ENCODE peak calls at places on chromosomes 2 and 18, in six cellular contexts. One of them, this sample, is unnamed.

GRCh38 chr2:174438146-174438886 is 42.8 kb downstream of the SCRN3 start:
- DNase-seq in NCI-H82: no peak
- DNase-seq in activated CD4-positive, alpha-beta T cell treated with anti-CD3 and anti-CD28 coated beads, Interleukin-2, amount 50 U/mL, for 1 hour: no peak
- DNase-seq in iPS-NIHi11: no peak
- DNase-seq in A172: no peak
- DNase-seq in NCI-H446 treated with DMSO at 0.1 percent for 48 hours: no peak
- DNase-seq in this sample: no peak

GRCh38 chr18:199768-200167 is 41.4 kb downstream of the USP14 start:
- DNase-seq in NCI-H82: no peak
- DNase-seq in activated CD4-positive, alpha-beta T cell treated with anti-CD3 and anti-CD28 coated beads, Interleukin-2, amount 50 U/mL, for 1 hour: no peak
- DNase-seq in iPS-NIHi11: no peak
- DNase-seq in A172: no peak
- DNase-seq in NCI-H446 treated with DMSO at 0.1 percent for 48 hours: no peak
- DNase-seq in this sample: no peak

GRCh38 chr2:55786286-55786685 is 92.6 kb upstream of the PNPT1 start:
- DNase-seq in NCI-H82: no peak
- DNase-seq in activated CD4-positive, alpha-beta T cell treated with anti-CD3 and anti-CD28 coated beads, Interleukin-2, amount 50 U/mL, for 1 hour: no peak
- DNase-seq in iPS-NIHi11: no peak
- DNase-seq in A172: no peak
- DNase-seq in NCI-H446 treated with DMSO at 0.1 percent for 48 hours: no peak
- DNase-seq in this sample: no peak

GRCh38 chr2:27489118-27489497 is 435 bp downstream of the IFT172 start:
- DNase-seq in NCI-H82: peak
- DNase-seq in activated CD4-positive, alpha-beta T cell treated with anti-CD3 and anti-CD28 coated beads, Interleukin-2, amount 50 U/mL, for 1 hour: peak
- DNase-seq in iPS-NIHi11: no peak
- DNase-seq in A172: peak
- DNase-seq in NCI-H446 treated with DMSO at 0.1 percent for 48 hours: no peak
- DNase-seq in this sample: no peak

GRCh38 chr2:46050027-46050426 is 247.2 kb upstream of the EPAS1 start:
- DNase-seq in NCI-H82: peak
- DNase-seq in activated CD4-positive, alpha-beta T cell treated with anti-CD3 and anti-CD28 coated beads, Interleukin-2, amount 50 U/mL, for 1 hour: no peak
- DNase-seq in iPS-NIHi11: no peak
- DNase-seq in A172: no peak
- DNase-seq in NCI-H446 treated with DMSO at 0.1 percent for 48 hours: no peak
- DNase-seq in this sample: no peak

GRCh38 chr2:237868631-237869356 is 9.4 kb downstream of the RAMP1 start:
- DNase-seq in NCI-H82: no peak
- DNase-seq in activated CD4-positive, alpha-beta T cell treated with anti-CD3 and anti-CD28 coated beads, Interleukin-2, amount 50 U/mL, for 1 hour: no peak
- DNase-seq in iPS-NIHi11: no peak
- DNase-seq in A172: no peak
- DNase-seq in NCI-H446 treated with DMSO at 0.1 percent for 48 hours: no peak
- DNase-seq in this sample: no peak

GRCh38 chr2:44291281-44292248 is 16.3 kb downstream of the SLC3A1 start:
- DNase-seq in NCI-H82: peak
- DNase-seq in activated CD4-positive, alpha-beta T cell treated with anti-CD3 and anti-CD28 coated beads, Interleukin-2, amount 50 U/mL, for 1 hour: no peak
- DNase-seq in iPS-NIHi11: peak
- DNase-seq in A172: peak
- DNase-seq in NCI-H446 treated with DMSO at 0.1 percent for 48 hours: peak
- DNase-seq in this sample: no peak

GRCh38 chr2:24207359-24207758 is 32.5 kb downstream of the FAM228A start:
- DNase-seq in NCI-H82: no peak
- DNase-seq in activated CD4-positive, alpha-beta T cell treated with anti-CD3 and anti-CD28 coated beads, Interleukin-2, amount 50 U/mL, for 1 hour: no peak
- DNase-seq in iPS-NIHi11: no peak
- DNase-seq in A172: no peak
- DNase-seq in NCI-H446 treated with DMSO at 0.1 percent for 48 hours: no peak
- DNase-seq in this sample: no peak

GRCh38 chr2:227295806-227296205 is 29.2 kb upstream of the MFF start:
- DNase-seq in NCI-H82: no peak
- DNase-seq in activated CD4-positive, alpha-beta T cell treated with anti-CD3 and anti-CD28 coated beads, Interleukin-2, amount 50 U/mL, for 1 hour: no peak
- DNase-seq in iPS-NIHi11: no peak
- DNase-seq in A172: no peak
- DNase-seq in NCI-H446 treated with DMSO at 0.1 percent for 48 hours: no peak
- DNase-seq in this sample: no peak

GRCh38 chr2:127597984-127598380 is 48.0 kb upstream of the GPR17 start:
- DNase-seq in NCI-H82: no peak
- DNase-seq in activated CD4-positive, alpha-beta T cell treated with anti-CD3 and anti-CD28 coated beads, Interleukin-2, amount 50 U/mL, for 1 hour: no peak
- DNase-seq in iPS-NIHi11: no peak
- DNase-seq in A172: peak
- DNase-seq in NCI-H446 treated with DMSO at 0.1 percent for 48 hours: no peak
- DNase-seq in this sample: no peak

GRCh38 chr18:54828290-54828871 is at the start of gene RAB27B:
- DNase-seq in NCI-H82: peak
- DNase-seq in activated CD4-positive, alpha-beta T cell treated with anti-CD3 and anti-CD28 coated beads, Interleukin-2, amount 50 U/mL, for 1 hour: peak
- DNase-seq in iPS-NIHi11: peak
- DNase-seq in A172: peak
- DNase-seq in NCI-H446 treated with DMSO at 0.1 percent for 48 hours: no peak
- DNase-seq in this sample: peak

GRCh38 chr2:128322651-128323491 is 4.2 kb upstream of the HS6ST1 start:
- DNase-seq in NCI-H82: no peak
- DNase-seq in activated CD4-positive, alpha-beta T cell treated with anti-CD3 and anti-CD28 coated beads, Interleukin-2, amount 50 U/mL, for 1 hour: no peak
- DNase-seq in iPS-NIHi11: peak
- DNase-seq in A172: no peak
- DNase-seq in NCI-H446 treated with DMSO at 0.1 percent for 48 hours: no peak
- DNase-seq in this sample: peak

GRCh38 chr2:241309684-241310117 is 5.8 kb downstream of the HDLBP start:
- DNase-seq in NCI-H82: no peak
- DNase-seq in activated CD4-positive, alpha-beta T cell treated with anti-CD3 and anti-CD28 coated beads, Interleukin-2, amount 50 U/mL, for 1 hour: peak
- DNase-seq in iPS-NIHi11: no peak
- DNase-seq in A172: no peak
- DNase-seq in NCI-H446 treated with DMSO at 0.1 percent for 48 hours: no peak
- DNase-seq in this sample: peak

GRCh38 chr2:106572541-106573148 is 85.5 kb downstream of the CD8B2 start:
- DNase-seq in NCI-H82: peak
- DNase-seq in activated CD4-positive, alpha-beta T cell treated with anti-CD3 and anti-CD28 coated beads, Interleukin-2, amount 50 U/mL, for 1 hour: no peak
- DNase-seq in iPS-NIHi11: peak
- DNase-seq in A172: peak
- DNase-seq in NCI-H446 treated with DMSO at 0.1 percent for 48 hours: no peak
- DNase-seq in this sample: no peak

GRCh38 chr2:215031330-215031729 is 107.1 kb downstream of the ABCA12 start:
- DNase-seq in NCI-H82: no peak
- DNase-seq in activated CD4-positive, alpha-beta T cell treated with anti-CD3 and anti-CD28 coated beads, Interleukin-2, amount 50 U/mL, for 1 hour: no peak
- DNase-seq in iPS-NIHi11: no peak
- DNase-seq in A172: no peak
- DNase-seq in NCI-H446 treated with DMSO at 0.1 percent for 48 hours: no peak
- DNase-seq in this sample: no peak

GRCh38 chr2:124774781-124775180 is 749.7 kb downstream of the CNTNAP5 start:
- DNase-seq in NCI-H82: no peak
- DNase-seq in activated CD4-positive, alpha-beta T cell treated with anti-CD3 and anti-CD28 coated beads, Interleukin-2, amount 50 U/mL, for 1 hour: no peak
- DNase-seq in iPS-NIHi11: no peak
- DNase-seq in A172: no peak
- DNase-seq in NCI-H446 treated with DMSO at 0.1 percent for 48 hours: no peak
- DNase-seq in this sample: no peak

GRCh38 chr2:30826481-30826880 is 19.2 kb upstream of the CAPN13 start:
- DNase-seq in NCI-H82: no peak
- DNase-seq in activated CD4-positive, alpha-beta T cell treated with anti-CD3 and anti-CD28 coated beads, Interleukin-2, amount 50 U/mL, for 1 hour: no peak
- DNase-seq in iPS-NIHi11: no peak
- DNase-seq in A172: no peak
- DNase-seq in NCI-H446 treated with DMSO at 0.1 percent for 48 hours: no peak
- DNase-seq in this sample: no peak

This sample was measured in central memory CD8-positive, alpha-beta T cell.